ENCODE peak calls at places on chromosomes 11 and 22, in six cellular contexts. U is adrenal gland, N is A549, P is GM13977, T is stomach, D is AG04449. F is an unnamed sample.

GRCh38 chr11:126594921-126595367 is 239.5 kb downstream of the ST3GAL4 start:
- DNase-seq in U (no peak), N (no peak), P (no peak), T (no peak), D (no peak), F (no peak)

GRCh38 chr11:32451808-32452207 is 16.5 kb upstream of the WT1 start:
- DNase-seq in U (no peak), N (no peak), P (no peak), T (no peak), D (no peak), F (no peak)

GRCh38 chr11:86442420-86442819 is 67.7 kb downstream of the CCDC81 start:
- DNase-seq in U (no peak), N (no peak), P (no peak), T (no peak), D (no peak), F (no peak)

GRCh38 chr22:47352920-47353700 is 590.7 kb downstream of the TBC1D22A start:
- DNase-seq in U (no peak), N (no peak), P (no peak), T (peak; percentile 17), D (no peak), F (no peak)

GRCh38 chr11:2381494-2382128 is 4.5 kb downstream of the CD81 start:
- DNase-seq in U (peak; percentile 25), N (no peak), P (no peak), T (no peak), D (no peak), F (no peak)

GRCh38 chr11:67498544-67498972 is 6.6 kb downstream of the PITPNM1 start:
- DNase-seq in U (no peak), N (no peak), P (no peak), T (no peak), D (no peak), F (no peak)

GRCh38 chr11:68214173-68215086 is 1.3 kb upstream of the KMT5B start:
- DNase-seq in U (peak; percentile 51), N (no peak), P (peak; percentile 46), T (no peak), D (no peak), F (no peak)

GRCh38 chr11:72328366-72329224 is 84.6 kb upstream of the PHOX2A start:
- DNase-seq in U (no peak), N (no peak), P (no peak), T (no peak), D (no peak), F (no peak)

GRCh38 chr11:1622076-1622475 is at the start of gene KRTAP5-4:
- DNase-seq in U (no peak), N (no peak), P (no peak), T (no peak), D (no peak), F (no peak)

GRCh38 chr11:74070713-74071506 is 62.0 kb upstream of the UCP3 start:
- DNase-seq in U (peak; percentile 29), N (no peak), P (no peak), T (no peak), D (no peak), F (no peak)

GRCh38 chr22:38758276-38758945 is 2.6 kb upstream of the SUN2 start:
- DNase-seq in U (no peak), N (no peak), P (peak; percentile 71), T (no peak), D (no peak), F (no peak)

GRCh38 chr11:77091146-77091940 is 11.3 kb upstream of the OMP start:
- DNase-seq in U (peak; percentile 91), N (peak; percentile 90), P (peak; percentile 94), T (peak; percentile 90), D (no peak), F (no peak)

GRCh38 chr11:116578971-116579687 is 193.7 kb downstream of the BUD13 start:
- DNase-seq in U (no peak), N (no peak), P (no peak), T (no peak), D (no peak), F (no peak)

GRCh38 chr22:19106886-19107729 is 15.1 kb downstream of the DGCR2 start:
- DNase-seq in U (no peak), N (no peak), P (no peak), T (no peak), D (no peak), F (no peak)

GRCh38 chr22:47192106-47192650 is 429.7 kb downstream of the TBC1D22A start:
- DNase-seq in U (peak; percentile 17), N (no peak), P (no peak), T (peak; percentile 13), D (no peak), F (no peak)

DNA sequence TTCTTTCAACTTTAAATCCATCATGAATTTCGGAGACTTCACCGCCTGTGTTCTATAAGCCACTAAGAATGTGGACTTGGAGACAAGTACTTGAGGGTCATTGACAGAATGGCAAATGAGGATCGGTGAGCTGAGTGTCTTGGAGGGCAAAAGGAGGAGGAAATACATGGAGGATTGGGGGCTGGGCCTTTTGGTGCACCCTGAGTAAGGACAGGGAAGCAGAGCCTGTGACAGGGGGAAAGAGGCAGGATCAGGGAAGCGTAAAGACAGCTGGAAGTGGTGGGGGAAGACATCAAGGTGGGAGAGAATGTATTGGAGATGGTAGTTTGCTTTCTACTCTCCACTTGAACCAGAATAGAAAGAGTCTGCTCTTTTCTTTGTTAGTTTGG is 70.4 kb upstream of the MTMR2 start:
- DNase-seq in U (no peak), N (no peak), P (no peak), T (no peak), D (no peak), F (no peak)
- TF ChIP-seq CTCF in U (no peak), N (no peak), P (no peak), T (no peak), D (no peak), F (no peak)

GRCh38 chr11:44977493-44977984 is 26.9 kb upstream of the TP53I11 start:
- DNase-seq in U (no peak), N (peak; percentile 34), P (no peak), T (peak; percentile 55), D (no peak), F (no peak)
- TF ChIP-seq CTCF in U (no peak), N (peak; percentile 29), P (no peak), T (no peak), D (peak; percentile 8), F (peak; percentile 33)

DNA sequence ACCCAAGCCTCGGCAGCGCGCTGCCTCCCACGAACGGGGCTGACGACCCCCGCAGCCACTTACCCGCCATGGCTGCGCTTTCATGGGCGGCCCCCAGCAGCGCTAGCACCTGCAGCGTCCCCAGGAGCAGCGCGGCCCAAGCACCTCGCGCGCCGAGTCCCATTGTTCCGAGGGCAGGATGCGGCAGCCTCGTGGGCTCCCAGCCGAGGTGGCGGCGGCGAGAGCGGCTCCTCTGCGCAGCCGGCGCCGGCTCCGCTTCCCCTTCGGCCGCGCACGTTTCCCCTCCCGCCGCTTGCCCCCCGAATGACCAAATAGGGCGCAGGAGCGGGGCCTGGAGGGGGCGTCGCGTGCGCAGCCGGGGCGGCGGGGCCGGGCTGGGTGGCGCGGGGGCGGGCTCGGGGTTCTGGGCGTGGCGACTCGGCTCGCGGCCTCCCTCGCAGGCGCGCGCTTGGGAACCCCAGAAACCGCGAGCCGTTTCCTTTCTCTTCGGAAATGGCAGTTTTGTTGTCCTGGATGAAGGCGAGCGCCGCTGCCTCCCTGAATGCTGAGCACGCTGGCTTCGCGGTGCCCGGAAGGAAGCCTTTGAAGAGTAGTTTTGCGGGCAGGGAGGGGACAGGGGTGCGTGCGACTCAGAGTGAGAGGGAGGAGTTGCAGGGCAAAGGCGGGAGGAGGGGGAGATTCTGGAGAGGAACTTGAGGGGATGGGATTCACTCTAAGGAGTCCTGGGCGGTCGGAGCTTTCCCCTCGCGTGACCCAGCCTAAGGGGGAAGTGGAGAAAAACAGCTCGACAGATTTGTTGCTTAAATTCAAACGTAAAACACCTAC is at the start of gene TMEM123:
- DNase-seq in U (peak; percentile 75), N (peak; percentile 48), P (peak; percentile 88), T (peak; percentile 83), D (no peak), F (no peak)
- TF ChIP-seq CTCF in U (peak; percentile 1), N (no peak), P (peak; percentile 15), T (no peak), D (no peak), F (no peak)

GRCh38 chr11:120307476-120307875 is 17.6 kb upstream of the TLCD5 start:
- DNase-seq in U (no peak), N (no peak), P (no peak), T (no peak), D (no peak), F (no peak)

GRCh38 chr11:120304526-120304925 is 20.6 kb upstream of the TLCD5 start:
- DNase-seq in U (no peak), N (peak; percentile 19), P (peak; percentile 21), T (no peak), D (no peak), F (no peak)

GRCh38 chr11:120308081-120308480 is 17.0 kb upstream of the TLCD5 start:
- DNase-seq in U (no peak), N (no peak), P (no peak), T (no peak), D (no peak), F (no peak)

GRCh38 chr11:120305286-120305685 is 19.8 kb upstream of the TLCD5 start:
- DNase-seq in U (no peak), N (no peak), P (no peak), T (peak; percentile 52), D (no peak), F (no peak)

DNA sequence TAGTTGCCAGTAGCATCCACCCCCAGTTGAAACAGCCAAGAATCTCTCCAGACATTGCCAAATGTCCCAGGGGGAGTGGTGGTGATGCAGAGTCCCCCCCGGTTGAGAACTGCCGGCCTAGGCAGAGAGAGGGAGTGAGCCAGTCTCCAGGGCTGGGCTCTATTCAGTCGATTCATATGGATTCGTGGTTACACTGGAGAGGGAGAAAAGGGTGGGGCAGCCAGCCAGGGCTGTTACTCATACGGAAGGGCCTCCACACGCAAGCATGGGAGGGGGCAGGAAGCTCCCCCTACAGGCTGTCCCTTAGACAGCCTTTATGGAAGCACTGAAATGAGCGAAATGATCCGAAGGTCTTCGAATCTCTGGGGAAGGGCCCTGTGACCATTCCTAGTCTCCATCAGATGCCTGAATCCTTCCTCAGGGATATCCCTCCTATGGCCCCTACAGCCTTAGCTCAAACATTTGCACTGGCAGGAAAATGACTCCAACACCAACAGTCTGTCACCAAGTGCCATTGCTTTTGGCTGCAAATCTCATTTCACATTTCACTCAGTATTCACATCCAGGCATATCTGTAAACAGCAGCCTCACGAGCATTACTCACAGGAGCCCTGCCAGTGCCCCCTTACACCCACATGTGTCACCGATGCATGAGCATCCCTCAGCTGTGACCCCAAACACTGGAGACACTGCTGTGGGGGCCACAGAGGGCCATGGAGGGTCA is 18.4 kb upstream of the TLCD5 start:
- DNase-seq in U (peak; percentile 57), N (peak; percentile 31), P (no peak), T (peak; percentile 69), D (peak; percentile 50), F (peak; percentile 46)
- TF ChIP-seq CTCF in U (no peak), N (no peak), P (no peak), T (no peak), D (peak; percentile 67), F (peak; percentile 74)